ENCODE peak calls at places on chromosomes 12 and 14, in four cellular contexts. One of them, this sample, is unnamed.

GRCh38 chr12:6934110-6934509 is 6.4 kb downstream of the ATN1 start:
- DNase-seq in HepG2: no peak
- DNase-seq in GM12878: no peak
- DNase-seq in K562: no peak
- DNase-seq in this sample: no peak

GRCh38 chr12:2054091-2055018 is 1.6 kb downstream of the CACNA1C start:
- DNase-seq in HepG2: no peak
- DNase-seq in GM12878: no peak
- DNase-seq in K562: no peak
- DNase-seq in this sample: no peak

GRCh38 chr12:38912116-38912515 is 6.7 kb upstream of the CPNE8 start:
- DNase-seq in HepG2: no peak
- DNase-seq in GM12878: no peak
- DNase-seq in K562: no peak
- DNase-seq in this sample: no peak

GRCh38 chr12:62684586-62685295 is 218.1 kb downstream of the MON2 start:
- DNase-seq in HepG2: no peak
- DNase-seq in GM12878: no peak
- DNase-seq in K562: no peak
- DNase-seq in this sample: no peak

GRCh38 chr12:123076604-123077297 is 74.1 kb downstream of the PITPNM2 start:
- DNase-seq in HepG2: no peak
- DNase-seq in GM12878: no peak
- DNase-seq in K562: no peak
- DNase-seq in this sample: no peak

GRCh38 chr12:73726881-73727280 is 810.8 kb upstream of the ATXN7L3B start:
- DNase-seq in HepG2: no peak
- DNase-seq in GM12878: no peak
- DNase-seq in K562: no peak
- DNase-seq in this sample: no peak

GRCh38 chr14:52954346-52955214 is 3.7 kb upstream of the FERMT2 start:
- DNase-seq in HepG2: no peak
- DNase-seq in GM12878: no peak
- DNase-seq in K562: no peak
- DNase-seq in this sample: no peak

GRCh38 chr12:27177716-27178115 is 66.4 kb upstream of the STK38L start:
- DNase-seq in HepG2: no peak
- DNase-seq in GM12878: no peak
- DNase-seq in K562: no peak
- DNase-seq in this sample: no peak

GRCh38 chr12:54463034-54463433 is 10.4 kb downstream of the GTSF1 start:
- DNase-seq in HepG2: no peak
- DNase-seq in GM12878: no peak
- DNase-seq in K562: no peak
- DNase-seq in this sample: no peak

GRCh38 chr12:48351022-48351708 is 446 bp upstream of the ZNF641 start:
- DNase-seq in HepG2: peak
- DNase-seq in GM12878: no peak
- DNase-seq in K562: no peak
- DNase-seq in this sample: no peak

GRCh38 chr14:72855913-72856312 is 38.0 kb downstream of the DPF3 start:
- DNase-seq in HepG2: no peak
- DNase-seq in GM12878: peak
- DNase-seq in K562: no peak
- DNase-seq in this sample: no peak

GRCh38 chr12:28167981-28168485 is 22.2 kb upstream of the CCDC91 start:
- DNase-seq in HepG2: no peak
- DNase-seq in GM12878: no peak
- DNase-seq in K562: no peak
- DNase-seq in this sample: no peak

GRCh38 chr12:94889512-94890210 is 113.8 kb downstream of the NDUFA12 start:
- DNase-seq in HepG2: no peak
- DNase-seq in GM12878: no peak
- DNase-seq in K562: no peak
- DNase-seq in this sample: no peak

GRCh38 chr14:59619071-59619470 is 42.5 kb upstream of the CCDC175 start:
- DNase-seq in HepG2: no peak
- DNase-seq in GM12878: no peak
- DNase-seq in K562: no peak
- DNase-seq in this sample: no peak

GRCh38 chr12:30691122-30691879 is 4.4 kb downstream of the IPO8 start:
- DNase-seq in HepG2: peak
- DNase-seq in GM12878: no peak
- DNase-seq in K562: peak
- DNase-seq in this sample: no peak

GRCh38 chr12:31387466-31387865 is 61.5 kb upstream of the SINHCAF start:
- DNase-seq in HepG2: no peak
- DNase-seq in GM12878: no peak
- DNase-seq in K562: no peak
- DNase-seq in this sample: no peak

GRCh38 chr12:64656429-64656828 is 46.1 kb downstream of the RASSF3 start:
- DNase-seq in HepG2: peak
- DNase-seq in GM12878: no peak
- DNase-seq in K562: no peak
- DNase-seq in this sample: no peak

GRCh38 chr12:1797011-1797901 is 23.1 kb upstream of the LRTM2 start:
- DNase-seq in HepG2: no peak
- DNase-seq in GM12878: no peak
- DNase-seq in K562: no peak
- DNase-seq in this sample: peak

GRCh38 chr12:104669851-104670337 is 213.1 kb downstream of the CHST11 start:
- DNase-seq in HepG2: no peak
- DNase-seq in GM12878: peak
- DNase-seq in K562: no peak
- DNase-seq in this sample: no peak

GRCh38 chr12:88142610-88142991 is 494 bp downstream of the TMTC3 start:
- DNase-seq in HepG2: peak
- DNase-seq in GM12878: no peak
- DNase-seq in K562: no peak
- DNase-seq in this sample: no peak

GRCh38 chr14:75333523-75334190 is 55.0 kb downstream of the FOS start:
- DNase-seq in HepG2: no peak
- DNase-seq in GM12878: no peak
- DNase-seq in K562: no peak
- DNase-seq in this sample: no peak

GRCh38 chr12:43786899-43787693 is 19.0 kb downstream of the TWF1 start:
- DNase-seq in HepG2: no peak
- DNase-seq in GM12878: no peak
- DNase-seq in K562: no peak
- DNase-seq in this sample: no peak

GRCh38 chr14:78725086-78725485 is 554.9 kb downstream of the NRXN3 start:
- DNase-seq in HepG2: no peak
- DNase-seq in GM12878: no peak
- DNase-seq in K562: no peak
- DNase-seq in this sample: no peak

GRCh38 chr14:63891148-63891964 is 38.6 kb downstream of the SYNE2 start:
- DNase-seq in HepG2: no peak
- DNase-seq in GM12878: no peak
- DNase-seq in K562: no peak
- DNase-seq in this sample: no peak

GRCh38 chr12:39272934-39273770 is 169.8 kb downstream of the KIF21A start:
- DNase-seq in HepG2: peak
- DNase-seq in GM12878: no peak
- DNase-seq in K562: peak
- DNase-seq in this sample: no peak

GRCh38 chr14:20328705-20329104 is 4.4 kb downstream of the CCNB1IP1 start:
- DNase-seq in HepG2: no peak
- DNase-seq in GM12878: no peak
- DNase-seq in K562: no peak
- DNase-seq in this sample: no peak

GRCh38 chr14:62189698-62190097 is 427.5 kb downstream of the SNAPC1 start:
- DNase-seq in HepG2: no peak
- DNase-seq in GM12878: no peak
- DNase-seq in K562: no peak
- DNase-seq in this sample: no peak

GRCh38 chr12:14614704-14615121 is 47.0 kb upstream of the PLBD1 start:
- DNase-seq in HepG2: no peak
- DNase-seq in GM12878: peak
- DNase-seq in K562: no peak
- DNase-seq in this sample: no peak

GRCh38 chr12:95836185-95836609 is 22.6 kb upstream of the SNRPF start:
- DNase-seq in HepG2: no peak
- DNase-seq in GM12878: no peak
- DNase-seq in K562: no peak
- DNase-seq in this sample: no peak

GRCh38 chr14:98470663-98471062 is 801.3 kb downstream of the BCL11B start:
- DNase-seq in HepG2: no peak
- DNase-seq in GM12878: no peak
- DNase-seq in K562: no peak
- DNase-seq in this sample: no peak

GRCh38 chr12:46788247-46788887 is 37.4 kb downstream of the SLC38A4 start:
- DNase-seq in HepG2: no peak
- DNase-seq in GM12878: no peak
- DNase-seq in K562: no peak
- DNase-seq in this sample: no peak

GRCh38 chr14:52014601-52015267 is 25.4 kb downstream of the RTRAF start:
- DNase-seq in HepG2: no peak
- DNase-seq in GM12878: no peak
- DNase-seq in K562: no peak
- DNase-seq in this sample: no peak

GRCh38 chr14:44846232-44846824 is 115.4 kb downstream of the KLHL28 start:
- DNase-seq in HepG2: peak
- DNase-seq in GM12878: peak
- DNase-seq in K562: peak
- DNase-seq in this sample: no peak

GRCh38 chr12:6745751-6746525 is 7.0 kb downstream of the MLF2 start:
- DNase-seq in HepG2: no peak
- DNase-seq in GM12878: no peak
- DNase-seq in K562: no peak
- DNase-seq in this sample: no peak

GRCh38 chr14:30532264-30532663 is 26.7 kb upstream of the G2E3 start:
- DNase-seq in HepG2: no peak
- DNase-seq in GM12878: no peak
- DNase-seq in K562: no peak
- DNase-seq in this sample: no peak

GRCh38 chr12:92602476-92602875 is 100.3 kb upstream of the PLEKHG7 start:
- DNase-seq in HepG2: no peak
- DNase-seq in GM12878: no peak
- DNase-seq in K562: no peak
- DNase-seq in this sample: no peak

GRCh38 chr14:58151264-58151700 is 731 bp downstream of the ARMH4 start:
- DNase-seq in HepG2: peak
- DNase-seq in GM12878: no peak
- DNase-seq in K562: no peak
- DNase-seq in this sample: no peak

GRCh38 chr14:94907626-94908261 is 137.8 kb upstream of the GSC start:
- DNase-seq in HepG2: no peak
- DNase-seq in GM12878: no peak
- DNase-seq in K562: no peak
- DNase-seq in this sample: no peak

GRCh38 chr12:125549171-125549570 is 483.9 kb downstream of the AACS start:
- DNase-seq in HepG2: no peak
- DNase-seq in GM12878: no peak
- DNase-seq in K562: no peak
- DNase-seq in this sample: no peak

GRCh38 chr14:90620540-90621204 is 195.6 kb downstream of the TTC7B start:
- DNase-seq in HepG2: no peak
- DNase-seq in GM12878: no peak
- DNase-seq in K562: no peak
- DNase-seq in this sample: no peak
- TF ChIP-seq HDAC2 in HepG2: no peak
- TF ChIP-seq HDAC2 in GM12878: no peak
- TF ChIP-seq HDAC2 in K562: no peak
- TF ChIP-seq HDAC2 in this sample: no peak

DNA sequence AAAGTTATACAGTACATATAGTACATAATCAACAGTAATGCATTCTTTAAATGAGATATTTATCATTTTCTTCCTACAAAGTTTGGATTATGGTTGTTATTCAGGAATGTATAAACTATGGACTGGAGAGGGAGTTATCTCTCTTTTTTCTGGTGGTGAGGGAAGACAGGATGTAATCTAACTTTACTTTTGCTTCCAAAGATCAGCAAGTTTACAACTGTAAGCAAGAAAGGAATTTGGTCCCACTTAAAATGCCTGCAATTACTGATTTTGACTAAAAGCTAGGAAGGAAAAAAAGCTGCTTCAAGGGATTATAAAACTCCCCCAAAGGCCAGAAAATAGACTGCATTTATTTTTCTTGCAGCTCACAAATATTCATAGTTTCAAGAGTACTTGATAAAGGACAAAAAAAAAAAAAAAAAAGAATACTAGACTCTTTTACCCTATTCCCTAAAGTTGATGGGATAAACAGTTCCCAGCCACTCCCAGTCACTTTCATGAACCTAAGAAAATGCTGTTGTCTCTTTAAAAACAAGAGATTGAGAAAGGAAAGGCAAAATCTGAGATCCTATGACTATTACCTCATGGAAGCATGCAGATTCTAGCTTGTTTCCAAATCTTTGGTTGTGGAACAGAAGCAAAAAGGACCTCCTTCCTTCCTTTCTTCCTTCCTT is 128.6 kb upstream of the BMP4 start:
- DNase-seq in HepG2: peak
- DNase-seq in GM12878: no peak
- DNase-seq in K562: no peak
- DNase-seq in this sample: no peak
- TF ChIP-seq HDAC6 in HepG2: no peak
- TF ChIP-seq HDAC6 in GM12878: no peak
- TF ChIP-seq HDAC6 in K562: no peak
- TF ChIP-seq HDAC6 in this sample: no peak

GRCh38 chr14:83707056-83707455 is 1822.9 kb upstream of the FLRT2 start:
- DNase-seq in HepG2: no peak
- DNase-seq in GM12878: no peak
- DNase-seq in K562: no peak
- DNase-seq in this sample: no peak

GRCh38 chr14:83706555-83706954 is 1823.4 kb upstream of the FLRT2 start:
- DNase-seq in HepG2: no peak
- DNase-seq in GM12878: no peak
- DNase-seq in K562: no peak
- DNase-seq in this sample: peak

DNA sequence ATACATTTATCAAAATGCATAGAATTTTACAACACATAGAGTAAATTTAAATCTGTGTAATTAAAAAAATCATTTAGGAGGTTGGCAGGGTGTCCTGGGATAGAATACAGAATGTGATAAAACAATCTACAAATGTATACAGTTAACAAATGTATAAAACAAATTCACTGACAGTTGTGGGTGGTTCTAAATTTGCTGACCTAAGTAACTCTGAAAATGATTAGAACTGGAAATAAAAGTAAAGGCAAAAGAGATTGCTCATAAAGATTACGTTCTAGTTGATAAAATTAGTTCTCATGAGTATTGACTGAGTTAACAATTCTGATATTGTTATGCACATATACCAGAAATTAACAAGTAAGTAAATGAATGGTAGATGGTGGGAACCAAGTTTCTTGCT is 1827.3 kb upstream of the FLRT2 start:
- DNase-seq in HepG2: no peak
- DNase-seq in GM12878: no peak
- DNase-seq in K562: no peak
- DNase-seq in this sample: no peak
- TF ChIP-seq HDAC2 in HepG2: no peak
- TF ChIP-seq HDAC2 in GM12878: no peak
- TF ChIP-seq HDAC2 in K562: no peak
- TF ChIP-seq HDAC2 in this sample: no peak

GRCh38 chr12:117053050-117053400 is 46.2 kb downstream of the TESC start:
- DNase-seq in HepG2: no peak
- DNase-seq in GM12878: no peak
- DNase-seq in K562: no peak
- DNase-seq in this sample: no peak
- TF ChIP-seq HDAC6 in HepG2: no peak
- TF ChIP-seq HDAC6 in GM12878: no peak
- TF ChIP-seq HDAC6 in K562: no peak
- TF ChIP-seq HDAC6 in this sample: no peak